ENCODE peak calls at places on chromosomes 16 and 17, in ten cellular contexts. Y is Right ventricle myocardium superior; S is stimulated activated CD8-positive, alpha-beta memory T cell treated with anti-CD3 and anti-CD28 coated beads, Interleukin-2, amount 100 ng/mL, for 1 hour; T is type B pancreatic cell; L is AG04449; Z is activated CD4-positive, alpha-beta T cell treated with anti-CD3 and anti-CD28 coated beads, Interleukin-2, amount 50 U/mL, for 1 hour; N is stimulated activated CD4-positive, alpha-beta T cell treated with anti-CD3 and anti-CD28 coated beads, Interleukin-2, amount 100 ng/mL, for 24 hours; V is stimulated activated naive CD8-positive, alpha-beta T cell treated with anti-CD3 and anti-CD28 coated beads, Interleukin-15, amount 100 ng/mL, for 72 hours; G is fibroblast of the conjunctiva; E is SJSA1. P is an unnamed sample.
A peak's percentile ranks its signal among the peaks of the same experiment; 100 is the strongest.

GRCh38 chr16:48535831-48536599 is 74.0 kb downstream of the N4BP1 start:
- DNase-seq in E (peak; percentile 88), T (no peak), G (peak; percentile 72), L (peak; percentile 41), Y (peak; percentile 78), N (no peak), V (peak; percentile 55), Z (no peak), S (no peak), P (no peak)

GRCh38 chr16:2181952-2182351 is 14.5 kb downstream of the CASKIN1 start:
- DNase-seq in T (no peak), V (no peak), G (no peak), Y (no peak), E (no peak), S (no peak), L (no peak), Z (no peak), N (no peak), P (no peak)

GRCh38 chr16:15915555-15916081 is 27.2 kb upstream of the CEP20 start:
- DNase-seq in L (no peak), Z (no peak), Y (no peak), E (no peak), G (no peak), V (no peak), N (no peak), S (no peak), T (no peak), P (no peak)

GRCh38 chr16:71440669-71441347 is 1.0 kb downstream of the TLE7 start:
- DNase-seq in Z (no peak), L (no peak), T (no peak), E (no peak), S (no peak), G (no peak), Y (no peak), N (peak; percentile 40), V (no peak), P (peak; percentile 57)

GRCh38 chr17:60390881-60391418 is 983 bp downstream of the USP32 start:
- DNase-seq in V (peak; percentile 24), N (peak; percentile 17), E (peak; percentile 62), G (peak; percentile 17), Z (peak; percentile 7), S (no peak), Y (no peak), T (no peak), L (no peak), P (peak; percentile 14)

GRCh38 chr16:29815032-29815721 is 775 bp upstream of the PAGR1 start:
- DNase-seq in T (no peak), Z (peak; percentile 56), V (no peak), Y (peak; percentile 68), L (no peak), G (no peak), N (peak; percentile 63), E (no peak), S (no peak), P (no peak)

GRCh38 chr17:1203111-1203966 is 23.6 kb upstream of the ABR start:
- DNase-seq in L (no peak), Y (peak; percentile 81), T (no peak), G (no peak), S (peak; percentile 15), N (peak; percentile 65), V (peak; percentile 48), Z (peak; percentile 51), E (peak; percentile 42), P (peak; percentile 88)

GRCh38 chr17:78727476-78728229 is 54.4 kb downstream of the CYTH1 start:
- DNase-seq in G (no peak), E (no peak), Y (no peak), N (no peak), T (no peak), L (no peak), S (no peak), Z (no peak), V (no peak), P (no peak)

GRCh38 chr16:6484121-6484520 is 848.5 kb upstream of the RBFOX1 start:
- DNase-seq in N (no peak), V (no peak), Z (no peak), T (no peak), E (no peak), L (no peak), Y (no peak), G (no peak), S (no peak), P (no peak)

GRCh38 chr17:41185001-41185400 is 290 bp upstream of the KRTAP4-1 start:
- DNase-seq in N (no peak), V (no peak), E (no peak), L (no peak), Y (no peak), T (no peak), G (no peak), Z (no peak), S (no peak), P (no peak)

GRCh38 chr16:30838876-30839471 is 52.0 kb upstream of the ZNF629 start:
- DNase-seq in V (no peak), T (no peak), S (no peak), L (no peak), Z (no peak), Y (no peak), G (no peak), N (no peak), E (no peak), P (no peak)

GRCh38 chr16:2462031-2462866 is 2.3 kb downstream of the TEDC2 start:
- DNase-seq in T (no peak), N (no peak), V (no peak), S (no peak), E (no peak), Z (no peak), L (no peak), G (no peak), Y (no peak), P (no peak)

GRCh38 chr16:16004314-16004749 is 54.9 kb downstream of the ABCC1 start:
- DNase-seq in E (peak; percentile 93), L (no peak), Z (no peak), Y (no peak), V (no peak), G (peak; percentile 73), N (no peak), T (no peak), S (no peak), P (no peak)

GRCh38 chr16:3857189-3858013 is 23.1 kb downstream of the CREBBP start:
- DNase-seq in V (no peak), T (no peak), S (no peak), Z (no peak), G (no peak), L (no peak), N (no peak), E (no peak), Y (no peak), P (no peak)

GRCh38 chr17:70855401-70856054 is 686.2 kb downstream of the KCNJ2 start:
- DNase-seq in N (no peak), L (no peak), E (no peak), G (no peak), Y (no peak), Z (no peak), V (no peak), T (no peak), S (no peak), P (no peak)

GRCh38 chr16:89495121-89495520 is 4.8 kb upstream of the ANKRD11 start:
- DNase-seq in N (no peak), V (no peak), Z (no peak), G (no peak), Y (no peak), E (no peak), L (no peak), T (no peak), S (no peak), P (no peak)

GRCh38 chr17:55530064-55530463 is 18.8 kb upstream of the SMIM36 start:
- DNase-seq in S (no peak), G (no peak), V (no peak), T (no peak), Z (no peak), L (no peak), N (no peak), Y (no peak), E (no peak), P (no peak)

GRCh38 chr17:80498242-80498919 is 22.0 kb upstream of the NPTX1 start:
- DNase-seq in S (no peak), N (no peak), V (no peak), L (no peak), E (peak; percentile 98), Y (peak; percentile 64), Z (no peak), G (no peak), T (no peak), P (peak; percentile 38)

GRCh38 chr16:80569440-80570105 is 28.8 kb downstream of the DYNLRB2 start:
- DNase-seq in T (no peak), V (peak; percentile 86), Z (peak; percentile 28), L (no peak), N (peak; percentile 76), G (no peak), Y (no peak), S (peak; percentile 11), E (no peak), P (no peak)

GRCh38 chr16:85759631-85760419 is 8.9 kb upstream of the C16orf74 start:
- DNase-seq in Z (peak; percentile 23), V (peak; percentile 37), Y (no peak), N (peak; percentile 40), G (no peak), L (no peak), E (no peak), S (no peak), T (no peak), P (peak; percentile 61)

GRCh38 chr17:64081802-64082799 is 47.8 kb downstream of the ERN1 start:
- DNase-seq in L (no peak), N (no peak), E (peak; percentile 70), S (no peak), V (peak; percentile 61), Z (peak; percentile 10), Y (no peak), T (no peak), G (peak; percentile 84), P (no peak)

GRCh38 chr16:21183995-21184394 is 25.5 kb downstream of the LDAF1 start:
- DNase-seq in Z (no peak), Y (no peak), E (no peak), V (no peak), S (no peak), T (no peak), G (no peak), L (no peak), N (no peak), P (no peak)

GRCh38 chr17:81130385-81131288 is 34.7 kb upstream of the PVALEF start:
- DNase-seq in Y (no peak), T (no peak), N (no peak), L (no peak), Z (no peak), G (no peak), S (no peak), E (no peak), V (no peak), P (no peak)

GRCh38 chr17:82495844-82496528 is 23.5 kb upstream of the FOXK2 start:
- DNase-seq in Z (no peak), T (no peak), Y (no peak), L (no peak), G (no peak), V (no peak), E (no peak), N (no peak), S (no peak), P (no peak)